ENCODE peak calls at places on chromosomes 16 and 17, in six cellular contexts. E, N, Z, C, L and K are unnamed samples.

GRCh38 chr17:68057531-68057952 is 22.0 kb downstream of the KPNA2 start:
- DNase-seq in E (no peak), N (no peak), Z (no peak), C (no peak), L (no peak), K (no peak)

GRCh38 chr17:44247346-44248219 is 20.4 kb downstream of the SLC4A1 start:
- DNase-seq in E (no peak), N (no peak), Z (no peak), C (no peak), L (no peak), K (no peak)

GRCh38 chr17:73064084-73064938 is 28.2 kb downstream of the SLC39A11 start:
- DNase-seq in E (no peak), N (no peak), Z (no peak), C (peak), L (no peak), K (no peak)

GRCh38 chr17:44112284-44113280 is 10.9 kb downstream of the HDAC5 start:
- DNase-seq in E (no peak), N (no peak), Z (no peak), C (peak), L (peak), K (no peak)

GRCh38 chr17:37815516-37815915 is 70.7 kb upstream of the HNF1B start:
- DNase-seq in E (no peak), N (no peak), Z (no peak), C (no peak), L (no peak), K (no peak)

GRCh38 chr16:48014349-48015135 is 141.3 kb downstream of the ABCC12 start:
- DNase-seq in E (no peak), N (no peak), Z (no peak), C (no peak), L (peak), K (no peak)

GRCh38 chr16:57303910-57304168 is 19.4 kb upstream of the PLLP start:
- DNase-seq in E (no peak), N (no peak), Z (no peak), C (no peak), L (no peak), K (no peak)

GRCh38 chr17:66527335-66527734 is 224.9 kb downstream of the PRKCA start:
- DNase-seq in E (no peak), N (no peak), Z (no peak), C (no peak), L (no peak), K (no peak)

GRCh38 chr17:61362396-61362795 is 37.2 kb upstream of the TBX2 start:
- DNase-seq in E (no peak), N (no peak), Z (no peak), C (no peak), L (no peak), K (no peak)

GRCh38 chr16:4412854-4413253 is 3.5 kb downstream of the CORO7 start:
- DNase-seq in E (no peak), N (no peak), Z (no peak), C (no peak), L (no peak), K (no peak)

GRCh38 chr16:4419402-4419801 is 3.0 kb upstream of the CORO7 start:
- DNase-seq in E (no peak), N (no peak), Z (no peak), C (no peak), L (no peak), K (no peak)

GRCh38 chr16:4414187-4414909 is 2.0 kb downstream of the CORO7 start:
- DNase-seq in E (peak), N (no peak), Z (peak), C (no peak), L (no peak), K (peak)

GRCh38 chr16:4415538-4416199 is 727 bp downstream of the CORO7 start:
- DNase-seq in E (no peak), N (peak), Z (no peak), C (peak), L (peak), K (peak)

DNA sequence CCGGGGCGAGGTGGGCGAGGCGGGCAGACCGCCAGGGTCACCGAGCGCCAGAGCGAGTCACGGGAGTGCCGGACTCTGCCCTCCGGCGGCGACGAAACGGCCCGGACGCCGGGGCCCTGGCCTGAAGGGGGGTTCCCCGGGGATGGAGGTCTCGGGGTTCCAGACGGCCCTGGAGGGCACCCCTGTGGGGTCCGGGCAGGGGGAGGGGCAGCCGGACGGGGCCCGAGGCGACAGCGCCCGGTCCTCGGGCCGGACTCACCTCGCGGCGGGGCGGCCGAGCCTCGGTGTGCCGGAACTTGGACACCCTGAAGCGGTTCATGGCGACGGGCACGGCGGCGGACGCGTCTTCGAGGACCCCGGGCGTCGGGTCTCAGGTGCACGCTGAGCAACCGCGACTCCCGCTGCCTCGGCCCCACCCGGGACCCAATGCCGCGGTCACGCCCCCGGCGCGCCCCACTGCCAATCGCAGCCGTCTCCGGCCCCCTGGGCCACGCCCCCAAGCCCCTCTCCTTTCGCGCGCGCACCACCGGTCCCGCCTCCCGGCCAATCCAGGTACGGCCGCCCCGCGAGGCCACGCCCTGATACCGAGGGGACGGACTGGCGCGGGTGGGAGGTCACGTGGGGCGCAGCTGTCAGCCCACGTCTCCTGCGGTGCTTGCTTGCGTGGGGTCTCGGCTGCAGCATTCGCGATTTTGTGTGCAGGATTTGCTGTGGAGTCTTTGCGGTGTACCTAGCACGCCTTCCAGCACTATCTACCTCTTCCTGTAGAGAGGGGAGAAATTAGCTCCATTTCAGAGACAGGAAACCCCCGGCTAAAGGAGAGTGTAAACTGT is at the start of gene CORO7:
- DNase-seq in E (peak), N (peak), Z (peak), C (peak), L (peak), K (peak)
- TF ChIP-seq POLR2AphosphoS5 in E (peak), N (no peak), Z (peak), C (peak), L (no peak), K (peak)

GRCh38 chr16:14553447-14553846 is 76.6 kb downstream of the PARN start:
- DNase-seq in E (no peak), N (no peak), Z (no peak), C (no peak), L (no peak), K (no peak)

GRCh38 chr16:14545346-14545884 is 84.6 kb downstream of the PARN start:
- DNase-seq in E (no peak), N (no peak), Z (no peak), C (no peak), L (peak), K (no peak)

GRCh38 chr16:14549789-14550153 is 80.3 kb downstream of the PARN start:
- DNase-seq in E (no peak), N (no peak), Z (no peak), C (no peak), L (peak), K (no peak)

GRCh38 chr16:14548933-14549788 is 80.9 kb downstream of the PARN start:
- DNase-seq in E (no peak), N (no peak), Z (no peak), C (no peak), L (peak), K (no peak)
- TF ChIP-seq TAF1 in E (no peak), N (no peak), Z (no peak), C (no peak), L (no peak), K (no peak)

DNA sequence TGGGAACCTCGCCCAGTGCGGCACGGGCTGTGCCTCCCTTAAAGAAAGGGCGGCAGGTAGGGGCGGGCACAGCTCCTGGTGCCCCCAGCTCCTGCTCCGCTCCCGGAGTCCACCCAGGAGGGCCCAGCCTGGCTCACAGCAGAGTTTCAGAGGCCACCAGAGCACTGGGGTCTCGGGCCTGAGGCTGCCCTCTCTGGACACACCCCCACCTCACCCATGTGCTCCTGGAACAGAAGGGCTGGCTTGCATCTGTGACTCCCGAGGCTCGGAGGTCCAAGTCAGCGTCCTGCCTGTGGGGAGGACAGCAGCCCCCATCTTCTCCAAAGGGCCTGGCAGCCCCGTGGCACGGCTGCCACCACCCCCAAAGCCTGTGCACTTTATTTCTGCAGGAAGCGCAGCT is 62.7 kb downstream of the RBFOX3 start:
- DNase-seq in E (no peak), N (no peak), Z (no peak), C (no peak), L (no peak), K (no peak)
- TF ChIP-seq POLR2A in E (no peak), N (no peak), Z (no peak), C (no peak), L (no peak), K (no peak)

GRCh38 chr16:3590736-3591435 is 13.7 kb upstream of the NLRC3 start:
- DNase-seq in E (no peak), N (no peak), Z (no peak), C (no peak), L (no peak), K (no peak)
- TF ChIP-seq POLR2AphosphoS5 in E (no peak), N (no peak), Z (no peak), C (no peak), L (no peak), K (no peak)

DNA sequence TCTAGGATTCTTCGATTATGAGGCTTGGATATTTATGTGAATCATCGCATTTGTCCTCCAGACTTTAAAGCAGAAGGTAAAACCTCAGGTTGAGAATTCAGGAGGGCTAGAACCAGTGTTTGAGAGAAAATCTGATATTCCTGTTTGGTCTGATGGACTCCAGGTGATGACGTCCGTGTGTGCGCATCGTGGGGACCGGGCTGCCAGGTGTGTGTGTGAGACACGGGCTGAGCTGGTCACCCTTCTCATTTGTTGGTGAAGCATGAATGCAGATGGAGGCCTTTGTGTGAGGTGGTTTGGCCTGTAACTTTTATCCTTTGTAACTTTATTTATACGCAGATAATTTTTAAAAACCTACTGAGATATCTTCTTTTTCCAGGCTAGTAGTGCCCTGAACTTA is 42.8 kb downstream of the ZNF750 start:
- DNase-seq in E (no peak), N (no peak), Z (no peak), C (no peak), L (no peak), K (no peak)
- TF ChIP-seq TAF1 in E (no peak), N (no peak), Z (no peak), C (no peak), L (no peak), K (no peak)

GRCh38 chr17:81419333-81419885 is 24.2 kb downstream of the BAHCC1 start:
- DNase-seq in E (no peak), N (no peak), Z (no peak), C (peak), L (no peak), K (no peak)
- TF ChIP-seq POLR2A in E (no peak), N (no peak), Z (no peak), C (no peak), L (no peak), K (no peak)

GRCh38 chr16:89575247-89576172 is at the start of gene CPNE7:
- DNase-seq in E (no peak), N (peak), Z (peak), C (peak), L (no peak), K (peak)

GRCh38 chr16:89573826-89574680 is 1.5 kb upstream of the CPNE7 start:
- DNase-seq in E (no peak), N (no peak), Z (no peak), C (no peak), L (no peak), K (no peak)

GRCh38 chr16:89572478-89573205 is 2.9 kb upstream of the CPNE7 start:
- DNase-seq in E (no peak), N (no peak), Z (no peak), C (no peak), L (peak), K (no peak)

GRCh38 chr16:89576173-89577054 is 856 bp downstream of the CPNE7 start:
- DNase-seq in E (no peak), N (peak), Z (no peak), C (no peak), L (no peak), K (no peak)

DNA sequence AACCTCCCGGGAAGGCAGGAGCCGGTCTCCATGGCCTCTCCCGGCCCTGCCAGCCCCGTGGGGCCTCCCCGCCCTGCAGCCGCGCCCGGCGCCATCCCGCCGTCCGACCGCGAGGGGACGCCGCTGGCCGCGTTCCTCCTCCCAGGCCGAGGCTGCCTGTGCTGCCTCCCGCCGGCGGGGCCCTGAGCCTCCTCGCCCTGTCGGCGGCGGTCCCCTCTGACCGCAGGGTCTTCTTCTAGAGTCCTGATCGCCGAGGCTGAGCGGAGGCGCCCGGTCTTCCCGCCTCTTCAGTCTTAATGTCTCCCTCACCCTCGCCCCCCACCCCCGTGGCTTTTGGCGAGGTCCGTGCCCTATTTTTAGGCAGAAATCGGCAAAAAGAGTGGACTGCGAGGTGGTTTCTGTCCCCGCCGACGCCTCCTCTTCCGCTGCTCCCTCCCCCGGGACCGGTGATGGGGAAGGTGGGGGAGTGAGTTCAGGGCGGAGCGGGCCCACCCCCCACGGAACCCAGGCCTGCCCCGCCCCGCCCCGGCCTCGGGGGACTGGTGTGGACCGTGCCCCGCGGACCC is 794 bp upstream of the CPNE7 start:
- DNase-seq in E (no peak), N (peak), Z (peak), C (peak), L (no peak), K (peak)
- TF ChIP-seq POLR2AphosphoS5 in E (no peak), N (no peak), Z (no peak), C (no peak), L (no peak), K (no peak)

DNA sequence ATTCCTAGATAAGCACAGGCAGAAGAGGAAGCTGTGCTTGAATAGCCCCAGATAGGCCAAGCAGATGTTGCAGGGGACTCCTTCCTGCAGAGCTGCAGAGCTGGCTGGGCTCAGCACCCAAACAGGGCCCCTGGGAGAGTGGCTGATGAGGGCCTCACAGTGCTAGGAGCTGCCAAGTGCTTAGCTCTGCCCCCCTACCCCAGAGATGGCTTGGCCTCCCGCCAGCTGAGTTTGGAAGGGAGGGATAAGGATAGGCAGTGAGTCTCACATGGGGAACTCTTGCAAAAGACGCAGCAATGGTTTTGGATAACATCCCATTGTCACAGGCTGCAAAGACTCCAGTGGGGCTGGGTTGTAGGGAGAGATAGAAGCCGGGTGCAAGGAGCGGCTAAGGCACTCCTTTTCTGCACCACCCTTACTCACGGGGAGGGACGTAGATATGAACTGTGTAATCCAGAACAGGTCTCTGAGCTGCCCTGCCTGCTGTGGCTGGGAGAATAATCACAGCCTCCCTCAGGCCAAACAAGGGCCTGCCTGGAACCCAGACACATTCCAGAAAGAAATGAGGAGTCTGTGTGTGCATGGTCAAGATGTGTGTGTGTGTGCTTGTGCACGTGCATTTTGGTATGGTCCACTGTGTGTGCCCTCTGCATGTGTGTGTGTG is 52.9 kb upstream of the MAF start:
- DNase-seq in E (no peak), N (no peak), Z (no peak), C (no peak), L (no peak), K (no peak)
- TF ChIP-seq TAF1 in E (no peak), N (no peak), Z (no peak), C (no peak), L (no peak), K (no peak)